ENCODE peak calls at places on chromosomes 13 and 19, in six cellular contexts. F is K562, H is HepG2, O is spleen, D is SK-N-SH, K is GM23338. J is an unnamed sample.

GRCh38 chr19:56423985-56424353 is 19.8 kb downstream of the ZNF583 start:
- DNase-seq in F (no peak), H (no peak), O (no peak), D (no peak), K (no peak), J (no peak)

GRCh38 chr19:58406818-58407657 is 1.4 kb upstream of the ZNF584 start:
- DNase-seq in F (no peak), H (peak; percentile 58), O (no peak), D (no peak), K (peak; percentile 52), J (no peak)

GRCh38 chr13:37453246-37453645 is 145.3 kb downstream of the POSTN start:
- DNase-seq in F (no peak), H (no peak), O (no peak), D (no peak), K (no peak), J (no peak)

GRCh38 chr13:99871249-99871898 is 100.2 kb downstream of the ZIC5 start:
- DNase-seq in F (no peak), H (no peak), O (no peak), D (no peak), K (no peak), J (no peak)

GRCh38 chr19:8302734-8303133 is 5.4 kb downstream of the CD320 start:
- DNase-seq in F (no peak), H (no peak), O (peak; percentile 38), D (no peak), K (no peak), J (no peak)

GRCh38 chr13:33323766-33324525 is 38.4 kb upstream of the STARD13 start:
- DNase-seq in F (no peak), H (no peak), O (no peak), D (no peak), K (peak; percentile 9), J (no peak)

GRCh38 chr13:45967589-45967988 is 85.0 kb downstream of the ZC3H13 start:
- DNase-seq in F (no peak), H (no peak), O (no peak), D (no peak), K (no peak), J (no peak)

GRCh38 chr19:28443361-28443760 is 769.6 kb downstream of the UQCRFS1 start:
- DNase-seq in F (no peak), H (no peak), O (no peak), D (no peak), K (no peak), J (no peak)

GRCh38 chr13:101925731-101926130 is 473.3 kb downstream of the ITGBL1 start:
- DNase-seq in F (no peak), H (no peak), O (no peak), D (no peak), K (no peak), J (no peak)

GRCh38 chr13:37127706-37128241 is 22.3 kb upstream of the CSNK1A1L start:
- DNase-seq in F (no peak), H (no peak), O (no peak), D (no peak), K (no peak), J (peak; percentile 97)

GRCh38 chr13:98476538-98476966 is 100.4 kb downstream of the STK24 start:
- DNase-seq in F (peak; percentile 74), H (no peak), O (peak; percentile 92), D (no peak), K (peak; percentile 45), J (peak; percentile 82)

GRCh38 chr13:109654341-109655205 is 131.8 kb downstream of the IRS2 start:
- DNase-seq in F (no peak), H (no peak), O (no peak), D (no peak), K (no peak), J (no peak)

GRCh38 chr19:49335071-49335783 is at the start of gene CD37:
- DNase-seq in F (peak; percentile 60), H (no peak), O (peak; percentile 90), D (no peak), K (no peak), J (no peak)

GRCh38 chr13:42996584-42996983 is 4.5 kb upstream of the EPSTI1 start:
- DNase-seq in F (no peak), H (peak; percentile 9), O (no peak), D (no peak), K (no peak), J (peak; percentile 65)

GRCh38 chr13:50016421-50016820 is 1.2 kb downstream of the KCNRG start:
- DNase-seq in F (no peak), H (no peak), O (no peak), D (no peak), K (no peak), J (peak; percentile 47)

GRCh38 chr19:33248954-33249613 is 23.4 kb upstream of the SLC7A10 start:
- DNase-seq in F (no peak), H (peak; percentile 53), O (peak; percentile 92), D (peak; percentile 70), K (no peak), J (no peak)

GRCh38 chr13:114148521-114148855 is 16.1 kb upstream of the RASA3 start:
- DNase-seq in F (no peak), H (no peak), O (no peak), D (peak; percentile 16), K (no peak), J (no peak)

GRCh38 chr19:4911786-4912672 is 2.7 kb downstream of the UHRF1 start:
- DNase-seq in F (peak; percentile 62), H (peak; percentile 40), O (peak; percentile 83), D (peak; percentile 82), K (peak; percentile 77), J (peak; percentile 83)

GRCh38 chr13:71712988-71713653 is 153.9 kb downstream of the DACH1 start:
- DNase-seq in F (no peak), H (peak; percentile 49), O (no peak), D (peak; percentile 65), K (peak; percentile 69), J (peak; percentile 92)

GRCh38 chr13:35855531-35856019 is 275.6 kb downstream of the DCLK1 start:
- DNase-seq in F (no peak), H (no peak), O (no peak), D (no peak), K (peak; percentile 96), J (no peak)

GRCh38 chr19:22421797-22422196 is 349 bp downstream of the ZNF98 start:
- DNase-seq in F (no peak), H (no peak), O (no peak), D (no peak), K (no peak), J (no peak)

GRCh38 chr13:82817133-82817532 is 1065.1 kb downstream of the SLITRK1 start:
- DNase-seq in F (no peak), H (no peak), O (no peak), D (no peak), K (no peak), J (no peak)

GRCh38 chr13:107299717-107300116 is 731.8 kb upstream of the ARGLU1 start:
- DNase-seq in F (no peak), H (no peak), O (no peak), D (no peak), K (no peak), J (no peak)

GRCh38 chr19:44737238-44738160 is 11.0 kb upstream of the BCL3 start:
- DNase-seq in F (no peak), H (peak; percentile 38), O (peak; percentile 43), D (no peak), K (no peak), J (no peak)

GRCh38 chr13:57644106-57644505 is 12.6 kb downstream of the PCDH17 start:
- DNase-seq in F (no peak), H (no peak), O (no peak), D (no peak), K (no peak), J (no peak)

GRCh38 chr19:55149078-55150003 is at the start of gene TNNT1:
- DNase-seq in F (no peak), H (no peak), O (no peak), D (peak; percentile 36), K (peak; percentile 83), J (no peak)

GRCh38 chr19:13920940-13921744 is 15.1 kb downstream of the CC2D1A start:
- DNase-seq in F (peak; percentile 80), H (peak; percentile 57), O (no peak), D (peak; percentile 77), K (peak; percentile 76), J (peak; percentile 34)

DNA sequence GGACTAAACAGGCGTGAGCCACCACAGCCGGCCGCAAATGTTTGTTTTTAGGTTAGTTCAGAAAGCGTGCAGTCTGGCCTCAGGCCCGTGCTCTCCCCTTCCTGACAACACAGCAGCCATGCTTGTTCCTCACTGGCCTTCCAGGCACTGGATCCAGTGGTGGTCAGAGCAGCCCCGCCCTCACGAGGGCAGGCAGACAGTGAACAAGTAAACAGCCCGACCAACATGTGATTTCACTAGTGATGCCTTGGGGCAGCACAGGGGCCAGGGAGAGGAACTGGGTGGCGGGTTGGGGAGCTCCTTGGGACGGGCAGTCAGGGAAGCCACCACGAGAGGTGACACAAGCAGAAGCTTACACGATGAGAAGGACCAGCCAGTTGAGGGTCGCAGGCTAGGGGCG is 40.8 kb downstream of the CAPN12 start:
- DNase-seq in F (no peak), H (no peak), O (no peak), D (no peak), K (no peak), J (no peak)
- TF ChIP-seq POLR2AphosphoS5 in F (no peak), H (no peak), O (no peak), D (no peak), K (no peak), J (no peak)

DNA sequence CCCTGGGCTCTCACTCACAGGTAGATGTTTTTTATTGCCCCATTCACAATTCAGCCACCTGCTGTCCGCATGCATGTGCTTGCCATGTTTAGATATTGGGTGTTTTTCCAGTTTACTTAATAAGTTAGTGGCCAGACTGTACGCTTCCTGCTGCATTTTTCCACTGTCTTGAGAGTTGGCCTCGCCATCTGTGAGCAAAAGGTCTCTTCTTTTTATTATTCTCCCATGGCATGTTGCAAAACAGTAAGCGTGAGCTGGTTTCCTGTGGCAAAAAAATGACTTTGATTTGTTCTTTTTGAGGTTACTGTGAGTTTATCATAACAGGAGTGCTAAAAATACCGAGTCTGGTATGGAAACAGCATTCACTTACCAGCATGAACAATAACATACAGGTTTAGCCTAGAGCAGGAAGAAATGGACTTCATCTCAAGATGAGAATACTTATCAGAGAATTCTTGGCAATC is 46.0 kb downstream of the SAE1 start:
- DNase-seq in F (no peak), H (no peak), O (no peak), D (no peak), K (no peak), J (peak; percentile 100)
- TF ChIP-seq POLR2AphosphoS5 in F (no peak), H (no peak), O (no peak), D (no peak), K (no peak), J (peak; percentile 86)

GRCh38 chr19:3132971-3133792 is 2.7 kb upstream of the GNA15 start:
- DNase-seq in F (peak; percentile 62), H (no peak), O (no peak), D (peak; percentile 55), K (no peak), J (no peak)
- TF ChIP-seq POLR2AphosphoS5 in F (no peak), H (no peak), O (peak; percentile 51), D (no peak), K (no peak), J (no peak)

DNA sequence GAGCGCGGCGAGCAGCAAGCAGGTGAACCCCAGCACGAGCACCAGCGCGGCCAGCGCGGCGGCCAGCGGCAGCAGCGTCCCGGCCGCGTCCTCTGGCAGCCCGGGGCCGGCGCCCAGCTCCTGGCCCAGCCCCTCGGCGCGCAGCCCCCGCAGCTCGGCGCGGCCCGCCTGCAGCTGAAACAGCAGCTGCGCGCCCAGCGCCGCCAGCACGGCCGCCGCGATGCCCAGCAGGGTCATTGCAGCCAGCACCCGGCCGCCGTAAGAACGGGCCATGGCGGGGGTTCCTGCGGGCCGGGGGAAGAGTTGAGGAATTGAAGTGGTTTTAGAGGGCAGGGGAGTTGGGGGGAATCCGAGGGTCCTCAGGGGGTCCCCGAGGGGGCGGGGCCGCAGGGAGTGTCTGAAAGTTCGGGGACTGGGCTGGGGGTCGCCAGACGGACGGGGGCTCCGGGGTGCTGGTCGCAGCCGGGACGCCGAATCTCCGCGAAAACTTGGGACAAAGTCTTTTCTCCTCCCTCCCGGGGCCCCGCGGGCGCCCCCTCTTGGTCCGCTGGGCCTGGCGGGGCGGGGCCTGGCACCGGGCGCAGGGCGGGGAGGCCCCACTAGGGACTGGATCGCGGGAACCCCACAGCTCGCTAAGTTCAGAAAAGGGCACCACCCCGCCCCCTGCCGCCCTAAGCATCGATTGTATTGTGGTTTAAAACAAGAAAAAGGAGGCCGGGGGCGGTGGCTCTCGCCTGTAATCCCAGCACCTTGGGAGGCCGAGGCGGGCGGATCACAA is at the start of gene TMEM221:
- DNase-seq in F (peak; percentile 77), H (no peak), O (peak; percentile 77), D (peak; percentile 86), K (peak; percentile 80), J (no peak)
- TF ChIP-seq POLR2AphosphoS5 in F (no peak), H (no peak), O (no peak), D (no peak), K (peak; percentile 56), J (no peak)

J was measured in endothelial cell of umbilical vein.